ENCODE peak calls at places on chromosome 15, in four cellular contexts. One of them, this sample, is unnamed. For H3K36me3, the result is how much of the 10 kb centered on the place peaks cover.

GRCh38 chr15:60945196-60945595 is 283.9 kb downstream of the RORA start:
- DNase-seq in HCT116: no peak
- DNase-seq in neuronal stem cell: no peak
- DNase-seq in fibroblast of lung: no peak
- DNase-seq in this sample: no peak

GRCh38 chr15:22827125-22827524 is 11.3 kb upstream of the NIPA2 start:
- DNase-seq in HCT116: no peak
- DNase-seq in neuronal stem cell: no peak
- DNase-seq in fibroblast of lung: no peak
- DNase-seq in this sample: no peak

GRCh38 chr15:58434334-58434888 is 2.6 kb downstream of the LIPC start:
- DNase-seq in HCT116: no peak
- DNase-seq in neuronal stem cell: no peak
- DNase-seq in fibroblast of lung: no peak
- DNase-seq in this sample: no peak

GRCh38 chr15:48845123-48845522 is 32.8 kb upstream of the EID1 start:
- DNase-seq in HCT116: no peak
- DNase-seq in neuronal stem cell: no peak
- DNase-seq in fibroblast of lung: no peak
- DNase-seq in this sample: no peak

GRCh38 chr15:82995076-82995475 is 9.1 kb downstream of the RAMAC start:
- DNase-seq in HCT116: no peak
- DNase-seq in neuronal stem cell: no peak
- DNase-seq in fibroblast of lung: no peak
- DNase-seq in this sample: no peak

GRCh38 chr15:67101981-67102929 is 36.9 kb downstream of the SMAD3 start:
- DNase-seq in HCT116: no peak
- DNase-seq in neuronal stem cell: no peak
- DNase-seq in fibroblast of lung: peak
- DNase-seq in this sample: no peak

GRCh38 chr15:30984542-30984941 is 6.9 kb downstream of the MTMR10 start:
- DNase-seq in HCT116: no peak
- DNase-seq in neuronal stem cell: no peak
- DNase-seq in fibroblast of lung: no peak
- DNase-seq in this sample: no peak

GRCh38 chr15:23690450-23690852 is 3.3 kb upstream of the NDN start:
- DNase-seq in HCT116: no peak
- DNase-seq in neuronal stem cell: peak
- DNase-seq in fibroblast of lung: peak
- DNase-seq in this sample: no peak

GRCh38 chr15:67024322-67024997 is 40.9 kb upstream of the SMAD3 start:
- DNase-seq in HCT116: peak
- DNase-seq in neuronal stem cell: no peak
- DNase-seq in fibroblast of lung: peak
- DNase-seq in this sample: no peak

GRCh38 chr15:58015565-58015964 is 49.9 kb downstream of the ALDH1A2 start:
- DNase-seq in HCT116: no peak
- DNase-seq in neuronal stem cell: no peak
- DNase-seq in fibroblast of lung: peak
- DNase-seq in this sample: no peak

GRCh38 chr15:59420986-59421618 is 16.9 kb upstream of the FAM81A start:
- DNase-seq in HCT116: no peak
- DNase-seq in neuronal stem cell: no peak
- DNase-seq in fibroblast of lung: peak
- DNase-seq in this sample: no peak

GRCh38 chr15:88652456-88653199 is 13.8 kb downstream of the ISG20 start:
- DNase-seq in HCT116: no peak
- DNase-seq in neuronal stem cell: no peak
- DNase-seq in fibroblast of lung: no peak
- DNase-seq in this sample: no peak

GRCh38 chr15:34976743-34977142 is 7.2 kb upstream of the AQR start:
- DNase-seq in HCT116: no peak
- DNase-seq in neuronal stem cell: no peak
- DNase-seq in fibroblast of lung: no peak
- DNase-seq in this sample: no peak

GRCh38 chr15:58038426-58039106 is 26.9 kb downstream of the ALDH1A2 start:
- DNase-seq in HCT116: no peak
- DNase-seq in neuronal stem cell: no peak
- DNase-seq in fibroblast of lung: peak
- DNase-seq in this sample: no peak

GRCh38 chr15:89171136-89172072 is 50.0 kb downstream of the RLBP1 start:
- DNase-seq in HCT116: peak
- DNase-seq in neuronal stem cell: peak
- DNase-seq in fibroblast of lung: peak
- DNase-seq in this sample: no peak

GRCh38 chr15:74599156-74599555 is 16.5 kb upstream of the CLK3 start:
- DNase-seq in HCT116: no peak
- DNase-seq in neuronal stem cell: no peak
- DNase-seq in fibroblast of lung: no peak
- DNase-seq in this sample: no peak

GRCh38 chr15:93043621-93044300 is 45.2 kb downstream of the RGMA start:
- DNase-seq in HCT116: no peak
- DNase-seq in neuronal stem cell: no peak
- DNase-seq in fibroblast of lung: no peak
- DNase-seq in this sample: no peak

GRCh38 chr15:83057002-83057401 is 10.1 kb downstream of the BTBD1 start:
- DNase-seq in HCT116: no peak
- DNase-seq in neuronal stem cell: no peak
- DNase-seq in fibroblast of lung: no peak
- DNase-seq in this sample: no peak

GRCh38 chr15:65307978-65308377 is 3.5 kb downstream of the RNU5B-1 start:
- DNase-seq in HCT116: no peak
- DNase-seq in neuronal stem cell: no peak
- DNase-seq in fibroblast of lung: no peak
- DNase-seq in this sample: no peak

GRCh38 chr15:76147906-76148553 is 88.2 kb downstream of the TMEM266 start:
- DNase-seq in HCT116: peak
- DNase-seq in neuronal stem cell: peak
- DNase-seq in fibroblast of lung: no peak
- DNase-seq in this sample: no peak

GRCh38 chr15:68277131-68277604 is 377 bp upstream of the FEM1B start:
- DNase-seq in HCT116: no peak
- DNase-seq in neuronal stem cell: peak
- DNase-seq in fibroblast of lung: peak
- DNase-seq in this sample: no peak

GRCh38 chr15:58522865-58523264 is 91.1 kb downstream of the LIPC start:
- DNase-seq in HCT116: no peak
- DNase-seq in neuronal stem cell: no peak
- DNase-seq in fibroblast of lung: no peak
- DNase-seq in this sample: no peak

GRCh38 chr15:93152264-93152884 is 63.4 kb upstream of the RGMA start:
- DNase-seq in HCT116: no peak
- DNase-seq in neuronal stem cell: no peak
- DNase-seq in fibroblast of lung: no peak
- DNase-seq in this sample: no peak

GRCh38 chr15:41637086-41637485 is 23.1 kb upstream of the MGA start:
- DNase-seq in HCT116: no peak
- DNase-seq in neuronal stem cell: no peak
- DNase-seq in fibroblast of lung: no peak
- DNase-seq in this sample: no peak

GRCh38 chr15:71103102-71103676 is 12.1 kb upstream of the THSD4 start:
- DNase-seq in HCT116: peak
- DNase-seq in neuronal stem cell: no peak
- DNase-seq in fibroblast of lung: peak
- DNase-seq in this sample: no peak

GRCh38 chr15:26516102-26516980 is 256.5 kb downstream of the GABRB3 start:
- DNase-seq in HCT116: no peak
- DNase-seq in neuronal stem cell: no peak
- DNase-seq in fibroblast of lung: no peak
- DNase-seq in this sample: no peak

GRCh38 chr15:31228980-31229826 is 97.4 kb upstream of the KLF13 start:
- DNase-seq in HCT116: no peak
- DNase-seq in neuronal stem cell: no peak
- DNase-seq in fibroblast of lung: no peak
- DNase-seq in this sample: no peak

GRCh38 chr15:84826369-84826823 is 9.2 kb downstream of the ALPK3 start:
- DNase-seq in HCT116: peak
- DNase-seq in neuronal stem cell: no peak
- DNase-seq in fibroblast of lung: peak
- DNase-seq in this sample: no peak

GRCh38 chr15:90132437-90132836 is 30.2 kb upstream of the IDH2 start:
- DNase-seq in HCT116: no peak
- DNase-seq in neuronal stem cell: no peak
- DNase-seq in fibroblast of lung: no peak
- DNase-seq in this sample: no peak

GRCh38 chr15:64476550-64476949 is 16.2 kb downstream of the ZNF609 start:
- DNase-seq in HCT116: no peak
- DNase-seq in neuronal stem cell: no peak
- DNase-seq in fibroblast of lung: no peak
- DNase-seq in this sample: no peak

GRCh38 chr15:92616621-92617179 is 38.9 kb downstream of the FAM174B start:
- DNase-seq in HCT116: no peak
- DNase-seq in neuronal stem cell: no peak
- DNase-seq in fibroblast of lung: peak
- DNase-seq in this sample: no peak

GRCh38 chr15:78088773-78089080 is 3.6 kb upstream of the SH2D7 start:
- DNase-seq in HCT116: no peak
- DNase-seq in neuronal stem cell: no peak
- DNase-seq in fibroblast of lung: no peak
- DNase-seq in this sample: no peak

GRCh38 chr15:73389539-73389938 is 20.8 kb upstream of the HCN4 start:
- DNase-seq in HCT116: no peak
- DNase-seq in neuronal stem cell: no peak
- DNase-seq in fibroblast of lung: no peak
- DNase-seq in this sample: no peak

GRCh38 chr15:56971571-56971970 is 53.1 kb downstream of the TCF12 start:
- DNase-seq in HCT116: no peak
- DNase-seq in neuronal stem cell: no peak
- DNase-seq in fibroblast of lung: peak
- DNase-seq in this sample: no peak

GRCh38 chr15:88649286-88649733 is 10.5 kb downstream of the ISG20 start:
- DNase-seq in HCT116: peak
- DNase-seq in neuronal stem cell: no peak
- DNase-seq in fibroblast of lung: peak
- DNase-seq in this sample: peak

GRCh38 chr15:83053151-83053550 is 13.9 kb downstream of the BTBD1 start:
- DNase-seq in HCT116: no peak
- DNase-seq in neuronal stem cell: no peak
- DNase-seq in fibroblast of lung: peak
- DNase-seq in this sample: no peak

GRCh38 chr15:92809880-92810361 is 90.2 kb upstream of the CHD2 start:
- DNase-seq in HCT116: no peak
- DNase-seq in neuronal stem cell: no peak
- DNase-seq in fibroblast of lung: peak
- DNase-seq in this sample: no peak

GRCh38 chr15:85603703-85604102 is 191.0 kb downstream of the KLHL25 start:
- DNase-seq in HCT116: no peak
- DNase-seq in neuronal stem cell: no peak
- DNase-seq in fibroblast of lung: no peak
- DNase-seq in this sample: no peak

GRCh38 chr15:80778964-80779657 is at the start of gene CEMIP:
- DNase-seq in HCT116: peak
- DNase-seq in neuronal stem cell: peak
- DNase-seq in fibroblast of lung: peak
- DNase-seq in this sample: no peak

GRCh38 chr15:95929232-95929846 is 401.2 kb upstream of the NR2F2 start:
- DNase-seq in HCT116: no peak
- DNase-seq in neuronal stem cell: no peak
- DNase-seq in fibroblast of lung: peak
- DNase-seq in this sample: no peak
- H2AFZ ChIP-seq in HCT116: no peak
- H2AFZ ChIP-seq in neuronal stem cell: peak
- H2AFZ ChIP-seq in fibroblast of lung: no peak
- H2AFZ ChIP-seq in this sample: no peak

GRCh38 chr15:45168751-45169551 is 18.8 kb downstream of the SHF start:
- DNase-seq in HCT116: no peak
- DNase-seq in neuronal stem cell: no peak
- DNase-seq in fibroblast of lung: no peak
- DNase-seq in this sample: no peak
- H3K27ac ChIP-seq in HCT116: no peak
- H3K27ac ChIP-seq in neuronal stem cell: no peak
- H3K27ac ChIP-seq in fibroblast of lung: no peak
- H3K27ac ChIP-seq in this sample: no peak

DNA sequence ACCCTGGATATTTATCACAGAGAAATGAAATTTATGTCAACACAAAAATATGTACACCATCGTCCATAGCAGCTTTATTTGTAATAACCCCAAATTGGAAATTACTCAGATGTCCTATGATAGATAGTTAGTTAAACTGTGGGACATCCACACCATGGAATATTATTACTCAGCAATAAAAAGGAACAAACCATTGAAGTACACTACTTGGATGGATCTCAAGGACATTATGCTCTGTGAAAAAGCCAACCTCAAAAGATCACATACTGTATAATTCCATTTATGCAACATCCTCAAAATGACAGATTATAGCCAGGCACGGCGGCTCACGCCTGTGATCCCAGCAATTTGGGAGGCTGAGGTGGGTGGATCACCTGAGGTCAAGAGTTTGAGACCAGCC is 113.3 kb downstream of the PGPEP1L start:
- DNase-seq in HCT116: no peak
- DNase-seq in neuronal stem cell: no peak
- DNase-seq in fibroblast of lung: no peak
- DNase-seq in this sample: no peak
- H3K36me3 ChIP-seq in HCT116: under half
- H3K36me3 ChIP-seq in neuronal stem cell: under half
- H3K36me3 ChIP-seq in fibroblast of lung: under half
- H3K36me3 ChIP-seq in this sample: under half

GRCh38 chr15:62554164-62554563 is 389.1 kb upstream of the C2CD4B start:
- DNase-seq in HCT116: no peak
- DNase-seq in neuronal stem cell: no peak
- DNase-seq in fibroblast of lung: no peak
- DNase-seq in this sample: no peak
- H2AFZ ChIP-seq in HCT116: no peak
- H2AFZ ChIP-seq in neuronal stem cell: no peak
- H2AFZ ChIP-seq in fibroblast of lung: no peak
- H2AFZ ChIP-seq in this sample: no peak

This sample was measured in keratinocyte.